ENCODE peak calls at places on chromosomes 12 and 14, in six cellular contexts. One of them, this sample, is unnamed.
A peak's percentile ranks its signal among the peaks of the same experiment; 100 is the strongest.

GRCh38 chr14:46215801-46216200 is 435.8 kb downstream of the RPL10L start:
- DNase-seq in HepG2: no peak
- DNase-seq in K562: no peak
- DNase-seq in H1: no peak
- DNase-seq in GM12878: no peak
- DNase-seq in GM12891: no peak
- DNase-seq in this sample: no peak

GRCh38 chr12:24728366-24728765 is 220.5 kb downstream of the BCAT1 start:
- DNase-seq in K562: peak; percentile 35
- DNase-seq in GM12891: no peak
- DNase-seq in HepG2: peak; percentile 18
- DNase-seq in GM12878: no peak
- DNase-seq in H1: no peak
- DNase-seq in this sample: no peak

GRCh38 chr12:83960767-83961166 is 951.8 kb downstream of the SLC6A15 start:
- DNase-seq in H1: no peak
- DNase-seq in HepG2: no peak
- DNase-seq in K562: no peak
- DNase-seq in GM12891: no peak
- DNase-seq in GM12878: no peak
- DNase-seq in this sample: no peak

GRCh38 chr12:118853634-118854033 is 127.7 kb upstream of the SRRM4 start:
- DNase-seq in GM12878: no peak
- DNase-seq in K562: no peak
- DNase-seq in H1: peak; percentile 50
- DNase-seq in GM12891: no peak
- DNase-seq in HepG2: no peak
- DNase-seq in this sample: no peak

GRCh38 chr12:30286345-30286926 is 409.2 kb downstream of the IPO8 start:
- DNase-seq in K562: no peak
- DNase-seq in H1: no peak
- DNase-seq in GM12891: no peak
- DNase-seq in GM12878: no peak
- DNase-seq in HepG2: peak; percentile 6
- DNase-seq in this sample: no peak

GRCh38 chr14:76331328-76332011 is 44.5 kb upstream of the ESRRB start:
- DNase-seq in K562: no peak
- DNase-seq in GM12878: no peak
- DNase-seq in GM12891: no peak
- DNase-seq in HepG2: no peak
- DNase-seq in H1: no peak
- DNase-seq in this sample: no peak

GRCh38 chr12:131279281-131279921 is 325.7 kb downstream of the ADGRD1 start:
- DNase-seq in GM12878: no peak
- DNase-seq in GM12891: no peak
- DNase-seq in HepG2: no peak
- DNase-seq in H1: no peak
- DNase-seq in K562: no peak
- DNase-seq in this sample: no peak

GRCh38 chr14:53894456-53894855 is 62.2 kb downstream of the BMP4 start:
- DNase-seq in H1: no peak
- DNase-seq in GM12891: peak; percentile 5
- DNase-seq in HepG2: no peak
- DNase-seq in GM12878: no peak
- DNase-seq in K562: no peak
- DNase-seq in this sample: peak; percentile 6

GRCh38 chr12:26275313-26276257 is 80.2 kb downstream of the SSPN start:
- DNase-seq in H1: no peak
- DNase-seq in HepG2: peak; percentile 32
- DNase-seq in GM12891: no peak
- DNase-seq in GM12878: no peak
- DNase-seq in K562: no peak
- DNase-seq in this sample: no peak

GRCh38 chr14:96638041-96638855 is 136.1 kb downstream of the PAPOLA start:
- DNase-seq in GM12878: no peak
- DNase-seq in H1: peak; percentile 23
- DNase-seq in K562: peak; percentile 0
- DNase-seq in HepG2: no peak
- DNase-seq in GM12891: no peak
- DNase-seq in this sample: no peak

GRCh38 chr12:42510823-42511222 is 78.7 kb downstream of the PRICKLE1 start:
- DNase-seq in GM12878: no peak
- DNase-seq in GM12891: no peak
- DNase-seq in H1: no peak
- DNase-seq in K562: no peak
- DNase-seq in HepG2: no peak
- DNase-seq in this sample: no peak

GRCh38 chr14:100545359-100545758 is 41.9 kb downstream of the BEGAIN start:
- DNase-seq in HepG2: no peak
- DNase-seq in H1: no peak
- DNase-seq in GM12878: no peak
- DNase-seq in GM12891: no peak
- DNase-seq in K562: no peak
- DNase-seq in this sample: no peak

GRCh38 chr14:43697003-43697402 is 810.1 kb downstream of the FSCB start:
- DNase-seq in K562: no peak
- DNase-seq in GM12891: no peak
- DNase-seq in HepG2: no peak
- DNase-seq in H1: no peak
- DNase-seq in GM12878: no peak
- DNase-seq in this sample: no peak

GRCh38 chr12:94760786-94761185 is 110.4 kb upstream of the TMCC3 start:
- DNase-seq in K562: no peak
- DNase-seq in H1: no peak
- DNase-seq in GM12878: no peak
- DNase-seq in HepG2: no peak
- DNase-seq in GM12891: no peak
- DNase-seq in this sample: no peak

GRCh38 chr12:49212572-49212971 is 23.7 kb upstream of the TUBA1A start:
- DNase-seq in HepG2: no peak
- DNase-seq in H1: no peak
- DNase-seq in GM12878: no peak
- DNase-seq in K562: no peak
- DNase-seq in GM12891: no peak
- DNase-seq in this sample: no peak

GRCh38 chr14:35341454-35342159 is 49.4 kb downstream of the PSMA6 start:
- DNase-seq in H1: no peak
- DNase-seq in GM12891: no peak
- DNase-seq in GM12878: no peak
- DNase-seq in HepG2: peak; percentile 91
- DNase-seq in K562: no peak
- DNase-seq in this sample: no peak

GRCh38 chr14:34498684-34499412 is 36.8 kb upstream of the SPTSSA start:
- DNase-seq in GM12891: no peak
- DNase-seq in GM12878: no peak
- DNase-seq in HepG2: peak; percentile 86
- DNase-seq in H1: no peak
- DNase-seq in K562: no peak
- DNase-seq in this sample: no peak

GRCh38 chr14:74541225-74541624 is 47.7 kb downstream of the ISCA2 start:
- DNase-seq in HepG2: no peak
- DNase-seq in H1: no peak
- DNase-seq in GM12891: no peak
- DNase-seq in K562: no peak
- DNase-seq in GM12878: no peak
- DNase-seq in this sample: no peak

GRCh38 chr12:6570264-6570887 is 2.3 kb upstream of the NOP2 start:
- DNase-seq in K562: peak; percentile 43
- DNase-seq in GM12891: no peak
- DNase-seq in HepG2: peak; percentile 63
- DNase-seq in GM12878: no peak
- DNase-seq in H1: peak; percentile 87
- DNase-seq in this sample: no peak

GRCh38 chr12:18383203-18383602 is 121.9 kb downstream of the PIK3C2G start:
- DNase-seq in HepG2: peak; percentile 67
- DNase-seq in GM12878: no peak
- DNase-seq in K562: no peak
- DNase-seq in H1: no peak
- DNase-seq in GM12891: no peak
- DNase-seq in this sample: no peak

GRCh38 chr14:81206115-81206514 is 14.6 kb downstream of the GTF2A1 start:
- DNase-seq in HepG2: peak; percentile 3
- DNase-seq in GM12878: no peak
- DNase-seq in GM12891: no peak
- DNase-seq in K562: no peak
- DNase-seq in H1: no peak
- DNase-seq in this sample: no peak

GRCh38 chr12:3199551-3200031 is 122.4 kb downstream of the TSPAN9 start:
- DNase-seq in HepG2: no peak
- DNase-seq in GM12878: no peak
- DNase-seq in K562: no peak
- DNase-seq in GM12891: no peak
- DNase-seq in H1: peak; percentile 64
- DNase-seq in this sample: no peak

GRCh38 chr14:89748004-89748403 is 206.5 kb downstream of the EFCAB11 start:
- DNase-seq in GM12891: no peak
- DNase-seq in K562: no peak
- DNase-seq in HepG2: no peak
- DNase-seq in GM12878: no peak
- DNase-seq in H1: no peak
- DNase-seq in this sample: no peak

GRCh38 chr12:89244536-89244935 is 107.8 kb downstream of the DUSP6 start:
- DNase-seq in GM12878: no peak
- DNase-seq in GM12891: no peak
- DNase-seq in HepG2: no peak
- DNase-seq in H1: no peak
- DNase-seq in K562: no peak
- DNase-seq in this sample: no peak
- TF ChIP-seq TAF1 in GM12878: no peak
- TF ChIP-seq TAF1 in GM12891: no peak
- TF ChIP-seq TAF1 in HepG2: no peak
- TF ChIP-seq TAF1 in H1: no peak
- TF ChIP-seq TAF1 in K562: no peak
- TF ChIP-seq TAF1 in this sample: no peak

DNA sequence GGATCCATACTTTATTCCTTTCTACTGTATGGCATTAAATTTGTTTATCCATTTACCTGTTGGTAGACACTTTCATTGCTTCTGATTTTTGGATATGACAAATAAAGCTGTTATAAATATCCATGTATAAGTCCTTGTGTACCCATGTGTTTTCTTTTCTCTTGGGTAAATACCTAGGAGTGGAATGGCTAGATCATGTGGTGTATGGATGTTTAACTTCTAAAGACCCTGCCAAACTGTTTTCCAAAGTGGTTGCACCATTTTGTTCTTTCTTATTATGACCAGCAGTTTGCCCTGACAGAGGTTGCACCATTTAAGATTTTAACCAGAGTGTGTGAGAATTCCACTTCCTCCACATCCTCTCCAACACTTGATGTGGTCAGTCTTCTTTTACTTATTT is 6.0 kb upstream of the DAZAP2 start:
- DNase-seq in GM12891: no peak
- DNase-seq in H1: no peak
- DNase-seq in GM12878: no peak
- DNase-seq in K562: no peak
- DNase-seq in HepG2: no peak
- DNase-seq in this sample: no peak
- TF ChIP-seq POLR2AphosphoS5 in GM12891: no peak
- TF ChIP-seq POLR2AphosphoS5 in H1: no peak
- TF ChIP-seq POLR2AphosphoS5 in GM12878: no peak
- TF ChIP-seq POLR2AphosphoS5 in K562: no peak
- TF ChIP-seq POLR2AphosphoS5 in HepG2: no peak
- TF ChIP-seq POLR2AphosphoS5 in this sample: no peak

GRCh38 chr12:122503147-122503751 is 2.5 kb upstream of the ZCCHC8 start:
- DNase-seq in K562: no peak
- DNase-seq in GM12878: no peak
- DNase-seq in H1: no peak
- DNase-seq in GM12891: no peak
- DNase-seq in HepG2: no peak
- DNase-seq in this sample: no peak

GRCh38 chr12:122503783-122504590 is 3.3 kb upstream of the ZCCHC8 start:
- DNase-seq in K562: no peak
- DNase-seq in GM12891: no peak
- DNase-seq in HepG2: no peak
- DNase-seq in H1: no peak
- DNase-seq in GM12878: no peak
- DNase-seq in this sample: no peak

GRCh38 chr12:122500685-122501488 is at the start of gene ZCCHC8:
- DNase-seq in K562: peak; percentile 93
- DNase-seq in HepG2: peak; percentile 96
- DNase-seq in GM12891: peak; percentile 76
- DNase-seq in H1: peak; percentile 94
- DNase-seq in GM12878: peak; percentile 95
- DNase-seq in this sample: peak; percentile 75

GRCh38 chr12:122501489-122501989 is 807 bp upstream of the ZCCHC8 start:
- DNase-seq in H1: no peak
- DNase-seq in K562: no peak
- DNase-seq in GM12878: no peak
- DNase-seq in HepG2: no peak
- DNase-seq in GM12891: no peak
- DNase-seq in this sample: no peak

DNA sequence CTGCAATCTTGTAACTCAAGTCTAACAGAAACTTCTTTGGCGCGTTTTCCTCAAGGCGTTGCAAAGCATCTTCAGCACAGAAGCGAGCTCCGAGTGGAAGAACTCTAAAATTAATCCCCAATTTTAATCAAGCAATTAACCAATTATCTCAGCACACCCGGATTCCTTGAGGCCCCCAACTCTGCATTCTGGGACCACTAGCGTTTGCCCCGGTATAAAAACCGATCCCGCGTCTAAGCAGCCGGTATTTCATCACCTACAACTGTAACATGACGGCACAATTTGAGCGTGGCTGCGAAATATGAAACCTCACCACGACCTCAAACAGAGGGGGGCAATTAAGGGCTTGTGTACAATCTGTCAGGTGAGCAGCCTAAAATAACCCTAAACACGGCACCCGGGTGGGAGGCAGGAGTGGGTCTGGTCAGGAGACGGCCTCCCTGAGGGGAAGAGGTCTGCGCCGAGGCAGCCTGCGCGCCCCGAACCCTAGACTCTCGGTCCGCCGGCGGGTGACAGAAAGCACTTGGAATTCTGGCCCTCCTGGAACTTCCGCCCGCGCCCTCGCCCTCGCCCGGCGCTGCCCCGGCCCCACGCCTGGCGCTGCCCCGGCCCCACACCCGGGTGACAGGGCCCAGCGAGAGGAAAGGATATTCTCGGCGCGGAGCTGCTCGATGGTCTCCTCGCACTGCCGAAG is 594 bp downstream of the ZCCHC8 start:
- DNase-seq in GM12891: peak; percentile 29
- DNase-seq in H1: peak; percentile 79
- DNase-seq in HepG2: peak; percentile 70
- DNase-seq in K562: peak; percentile 62
- DNase-seq in GM12878: no peak
- DNase-seq in this sample: peak; percentile 19
- TF ChIP-seq POLR2A in GM12891: no peak
- TF ChIP-seq POLR2A in H1: no peak
- TF ChIP-seq POLR2A in HepG2: no peak
- TF ChIP-seq POLR2A in K562: no peak
- TF ChIP-seq POLR2A in GM12878: no peak
- TF ChIP-seq POLR2A in this sample: no peak

GRCh38 chr12:129276408-129277042 is 423.2 kb downstream of the GLT1D1 start:
- DNase-seq in GM12891: no peak
- DNase-seq in GM12878: no peak
- DNase-seq in K562: no peak
- DNase-seq in HepG2: no peak
- DNase-seq in H1: no peak
- DNase-seq in this sample: no peak
- TF ChIP-seq TAF1 in GM12891: no peak
- TF ChIP-seq TAF1 in GM12878: no peak
- TF ChIP-seq TAF1 in K562: no peak
- TF ChIP-seq TAF1 in HepG2: no peak
- TF ChIP-seq TAF1 in H1: no peak
- TF ChIP-seq TAF1 in this sample: no peak

This sample was measured in GM12892.